ENCODE peak calls at places on chromosome 14, in seven cellular contexts. T, J, B, S, V, M and X are unnamed samples.

GRCh38 chr14:104688755-104689619 is at the start of gene INF2:
- DNase-seq in V (peak; percentile 84), J (no peak), M (peak; percentile 26), B (no peak), T (peak; percentile 53), S (peak; percentile 72), X (no peak)

GRCh38 chr14:92783813-92784431 is 10.2 kb upstream of the GOLGA5 start:
- DNase-seq in T (no peak), M (no peak), S (no peak), B (peak; percentile 86), J (no peak), V (peak; percentile 84), X (no peak)

GRCh38 chr14:89481167-89481566 is 64.1 kb upstream of the FOXN3 start:
- DNase-seq in S (no peak), T (no peak), M (no peak), V (no peak), B (no peak), J (no peak), X (no peak)

GRCh38 chr14:31286456-31287293 is 79.1 kb upstream of the HECTD1 start:
- DNase-seq in V (no peak), J (no peak), S (peak; percentile 43), B (no peak), M (no peak), T (no peak), X (no peak)

GRCh38 chr14:77988966-77989365 is 181.2 kb upstream of the NRXN3 start:
- DNase-seq in M (no peak), B (no peak), T (no peak), V (no peak), S (no peak), J (peak; percentile 2), X (no peak)

GRCh38 chr14:57492859-57493258 is 798 bp downstream of the CCDC198 start:
- DNase-seq in J (peak; percentile 26), M (no peak), S (no peak), T (no peak), B (no peak), V (peak; percentile 43), X (no peak)

GRCh38 chr14:58362798-58363412 is 32.8 kb upstream of the TOMM20L start:
- DNase-seq in B (peak; percentile 35), S (no peak), M (no peak), J (no peak), V (peak; percentile 38), T (no peak), X (peak; percentile 2)

GRCh38 chr14:23085458-23085857 is 9.5 kb downstream of the ACIN1 start:
- DNase-seq in V (no peak), B (no peak), S (no peak), J (no peak), M (no peak), T (no peak), X (no peak)

GRCh38 chr14:81955123-81955522 is 421.5 kb upstream of the SEL1L start:
- DNase-seq in B (no peak), S (no peak), M (no peak), J (no peak), T (no peak), V (no peak), X (no peak)

GRCh38 chr14:104559769-104560585 is 19.6 kb upstream of the C14orf180 start:
- DNase-seq in J (no peak), V (no peak), T (no peak), B (no peak), M (no peak), S (no peak), X (no peak)

GRCh38 chr14:59097681-59098080 is 90.8 kb upstream of the DAAM1 start:
- DNase-seq in S (no peak), T (no peak), J (no peak), B (no peak), V (no peak), M (no peak), X (no peak)

GRCh38 chr14:103224996-103225874 is 102.0 kb downstream of the TNFAIP2 start:
- DNase-seq in B (no peak), J (no peak), T (no peak), M (no peak), V (no peak), S (no peak), X (no peak)

GRCh38 chr14:45968037-45968436 is 683.5 kb downstream of the RPL10L start:
- DNase-seq in S (no peak), B (no peak), J (no peak), V (no peak), M (no peak), T (no peak), X (no peak)

GRCh38 chr14:91693342-91693741 is 38.5 kb downstream of the CATSPERB start:
- DNase-seq in S (no peak), T (no peak), J (no peak), B (no peak), V (no peak), M (no peak), X (no peak)

GRCh38 chr14:96274122-96274910 is 18.3 kb downstream of the BDKRB1 start:
- DNase-seq in T (no peak), V (peak; percentile 74), M (no peak), S (no peak), J (no peak), B (no peak), X (no peak)

GRCh38 chr14:92568621-92569479 is 55.3 kb downstream of the RIN3 start:
- DNase-seq in V (no peak), S (no peak), J (no peak), T (no peak), B (no peak), M (no peak), X (no peak)

GRCh38 chr14:70555890-70556289 is 21.1 kb upstream of the ADAM20 start:
- DNase-seq in T (no peak), V (no peak), M (no peak), S (no peak), J (no peak), B (no peak), X (peak; percentile 2)

GRCh38 chr14:105412768-105413541 is 6.7 kb upstream of the MTA1 start:
- DNase-seq in M (no peak), S (no peak), T (no peak), J (no peak), V (no peak), B (no peak), X (no peak)

GRCh38 chr14:54637829-54638446 is 71.0 kb downstream of the SAMD4A start:
- DNase-seq in B (no peak), M (no peak), T (no peak), V (peak; percentile 84), S (no peak), J (no peak), X (peak; percentile 33)

GRCh38 chr14:33956640-33957039 is 5.8 kb upstream of the EGLN3 start:
- DNase-seq in V (no peak), T (no peak), B (no peak), S (no peak), M (no peak), J (no peak), X (no peak)

GRCh38 chr14:69055973-69056372 is 76.9 kb upstream of the ACTN1 start:
- DNase-seq in J (no peak), B (no peak), M (no peak), T (no peak), V (no peak), S (no peak), X (no peak)

GRCh38 chr14:77043177-77043983 is 14.9 kb upstream of the IRF2BPL start:
- DNase-seq in B (peak; percentile 86), T (no peak), V (peak; percentile 81), S (peak; percentile 67), M (no peak), J (no peak), X (no peak)

GRCh38 chr14:75968461-75968860 is 13.3 kb downstream of the TGFB3 start:
- DNase-seq in S (no peak), V (peak; percentile 25), B (no peak), M (no peak), T (no peak), J (no peak), X (no peak)

GRCh38 chr14:94545131-94545841 is 16.0 kb upstream of the SERPINA4 start:
- DNase-seq in J (no peak), S (no peak), T (no peak), V (no peak), M (no peak), B (no peak), X (no peak)

GRCh38 chr14:65222434-65222833 is 120.1 kb upstream of the MAX start:
- DNase-seq in V (peak; percentile 73), B (peak; percentile 55), M (peak; percentile 35), J (no peak), S (peak; percentile 76), T (no peak), X (no peak)